ENCODE peak calls at places on chromosomes 3 and 15, in eight cellular contexts. D is fibroblast of pulmonary artery, J is cardiac muscle cell, P is right cardiac atrium, A is thyroid gland, H is GM23248, N is adipocyte, Z is sigmoid colon. G is an unnamed sample.

GRCh38 chr3:124078978-124079911 is 87.3 kb upstream of the ROPN1 start:
- DNase-seq in N (peak), P (no peak), D (peak), H (peak), A (peak), Z (no peak), J (peak), G (peak)

GRCh38 chr15:26179906-26180305 is 316.8 kb upstream of the ATP10A start:
- DNase-seq in Z (no peak), A (no peak), D (no peak), N (no peak), H (peak), J (peak), P (peak), G (no peak)

GRCh38 chr3:10628902-10629700 is 123.7 kb upstream of the ATP2B2 start:
- DNase-seq in P (no peak), D (no peak), J (no peak), A (no peak), N (no peak), Z (no peak), H (no peak), G (no peak)

GRCh38 chr3:128547368-128547987 is 54.5 kb upstream of the GATA2 start:
- DNase-seq in H (peak), N (peak), Z (no peak), P (no peak), D (peak), A (no peak), J (no peak), G (peak)

GRCh38 chr3:42702066-42702951 is at the start of gene HHATL:
- DNase-seq in J (peak), A (peak), D (no peak), Z (no peak), P (peak), N (no peak), H (no peak), G (no peak)

GRCh38 chr15:39199076-39199475 is 381.8 kb upstream of the THBS1 start:
- DNase-seq in P (peak), Z (peak), J (peak), A (peak), N (no peak), D (no peak), H (no peak), G (no peak)

GRCh38 chr3:99731499-99731898 is 86.2 kb upstream of the CMSS1 start:
- DNase-seq in A (no peak), N (no peak), Z (no peak), J (no peak), D (no peak), H (no peak), P (no peak), G (no peak)

GRCh38 chr3:179852117-179852886 is 184.4 kb downstream of the PEX5L start:
- DNase-seq in A (no peak), P (no peak), H (peak), D (peak), N (peak), Z (no peak), J (no peak), G (peak)

GRCh38 chr3:155370764-155371503 is 77.5 kb upstream of the STRIT1 start:
- DNase-seq in A (no peak), P (no peak), H (no peak), Z (no peak), D (no peak), N (no peak), J (no peak), G (no peak)

GRCh38 chr3:159765025-159765859 is 223.4 kb upstream of the IL12A start:
- DNase-seq in P (peak), Z (peak), A (peak), H (peak), N (peak), D (peak), J (peak), G (peak)

GRCh38 chr3:67947808-67948508 is 293.5 kb upstream of the SUCLG2 start:
- DNase-seq in J (no peak), H (no peak), D (no peak), N (peak), P (no peak), Z (no peak), A (no peak), G (no peak)

GRCh38 chr15:78203346-78204225 is 30.8 kb downstream of the ACSBG1 start:
- DNase-seq in D (no peak), P (peak), A (no peak), J (no peak), Z (no peak), H (no peak), N (no peak), G (no peak)

GRCh38 chr15:46151786-46152185 is 517.0 kb downstream of the SQOR start:
- DNase-seq in J (no peak), Z (no peak), D (no peak), H (no peak), N (no peak), P (no peak), A (no peak), G (no peak)

GRCh38 chr3:12139111-12139511 is 19.6 kb downstream of the TIMP4 start:
- DNase-seq in Z (no peak), P (peak), D (peak), J (peak), H (peak), A (peak), N (peak), G (peak)

GRCh38 chr3:24923565-24923964 is 428.9 kb upstream of the THRB start:
- DNase-seq in Z (no peak), P (no peak), J (no peak), H (no peak), A (no peak), N (no peak), D (no peak), G (no peak)

GRCh38 chr3:34203386-34203785 is 405.0 kb downstream of the PDCD6IP start:
- DNase-seq in J (no peak), Z (no peak), A (no peak), P (no peak), D (no peak), N (no peak), H (no peak), G (no peak)

GRCh38 chr3:129553171-129553570 is 10.2 kb downstream of the H1-8 start:
- DNase-seq in A (no peak), H (no peak), P (peak), D (no peak), Z (peak), J (no peak), N (no peak), G (no peak)

GRCh38 chr15:75348563-75349350 is 1.9 kb downstream of the NEIL1 start:
- DNase-seq in D (no peak), J (peak), Z (no peak), N (peak), P (peak), H (peak), A (peak), G (no peak)

GRCh38 chr3:45950686-45951600 is 7.7 kb downstream of the CXCR6 start:
- DNase-seq in D (no peak), Z (no peak), H (no peak), A (no peak), J (no peak), P (no peak), N (no peak), G (no peak)

GRCh38 chr3:36790765-36791164 is 26.4 kb upstream of the DCLK3 start:
- DNase-seq in N (no peak), A (no peak), H (no peak), P (no peak), Z (no peak), D (no peak), J (no peak), G (no peak)

GRCh38 chr3:197516517-197516889 is 39.3 kb downstream of the BDH1 start:
- DNase-seq in N (peak), P (no peak), H (peak), D (peak), Z (no peak), J (no peak), A (no peak), G (peak)

GRCh38 chr15:33638439-33638838 is 327.7 kb downstream of the RYR3 start:
- DNase-seq in A (no peak), N (no peak), J (no peak), P (no peak), D (no peak), H (no peak), Z (no peak), G (no peak)

GRCh38 chr15:67303490-67304363 is 49.1 kb downstream of the IQCH start:
- DNase-seq in P (no peak), H (peak), A (peak), J (peak), D (peak), N (peak), Z (no peak), G (peak)

GRCh38 chr3:69161587-69162196 is 39.3 kb upstream of the LMOD3 start:
- DNase-seq in H (peak), J (peak), P (no peak), D (peak), A (peak), N (peak), Z (no peak), G (peak)

GRCh38 chr15:80660114-80660513 is 35.0 kb upstream of the ABHD17C start:
- DNase-seq in N (peak), A (peak), D (peak), J (peak), P (no peak), Z (no peak), H (peak), G (peak)

GRCh38 chr3:196528639-196529233 is 13.6 kb upstream of the SMCO1 start:
- DNase-seq in Z (peak), H (peak), A (peak), P (peak), D (peak), J (peak), N (peak), G (peak)

GRCh38 chr3:47578119-47578630 is 490 bp downstream of the CSPG5 start:
- DNase-seq in D (no peak), A (peak), Z (no peak), J (peak), H (peak), N (peak), P (peak), G (no peak)

GRCh38 chr3:67655364-67656121 is 1.1 kb upstream of the SUCLG2 start:
- DNase-seq in N (no peak), H (peak), J (no peak), A (peak), P (peak), Z (no peak), D (no peak), G (no peak)

GRCh38 chr3:27715454-27715806 is 6.7 kb downstream of the EOMES start:
- DNase-seq in H (no peak), Z (no peak), D (no peak), N (no peak), J (no peak), A (no peak), P (no peak), G (no peak)
- H3K4me3 ChIP-seq in H (peak), Z (no peak), D (no peak), N (peak), J (peak), A (no peak), P (peak), G (peak)

GRCh38 chr3:131470377-131470776 is 32.4 kb downstream of the MRPL3 start:
- DNase-seq in N (no peak), H (no peak), P (no peak), A (no peak), D (no peak), J (no peak), Z (no peak), G (no peak)
- H3K4me3 ChIP-seq in N (no peak), H (no peak), P (no peak), A (no peak), D (no peak), J (no peak), Z (no peak), G (no peak)

GRCh38 chr3:172333692-172334457 is 114.4 kb downstream of the GHSR start:
- DNase-seq in P (no peak), Z (no peak), H (no peak), N (no peak), J (no peak), A (no peak), D (no peak), G (no peak)

GRCh38 chr3:172330413-172330812 is 117.8 kb downstream of the GHSR start:
- DNase-seq in N (no peak), Z (no peak), P (no peak), J (no peak), H (no peak), A (no peak), D (no peak), G (no peak)

GRCh38 chr3:172334743-172335142 is 113.5 kb downstream of the GHSR start:
- DNase-seq in H (no peak), N (no peak), Z (no peak), J (no peak), P (no peak), A (no peak), D (no peak), G (no peak)

GRCh38 chr3:172333042-172333377 is 115.2 kb downstream of the GHSR start:
- DNase-seq in H (no peak), Z (no peak), P (no peak), A (no peak), J (no peak), D (no peak), N (no peak), G (no peak)

DNA sequence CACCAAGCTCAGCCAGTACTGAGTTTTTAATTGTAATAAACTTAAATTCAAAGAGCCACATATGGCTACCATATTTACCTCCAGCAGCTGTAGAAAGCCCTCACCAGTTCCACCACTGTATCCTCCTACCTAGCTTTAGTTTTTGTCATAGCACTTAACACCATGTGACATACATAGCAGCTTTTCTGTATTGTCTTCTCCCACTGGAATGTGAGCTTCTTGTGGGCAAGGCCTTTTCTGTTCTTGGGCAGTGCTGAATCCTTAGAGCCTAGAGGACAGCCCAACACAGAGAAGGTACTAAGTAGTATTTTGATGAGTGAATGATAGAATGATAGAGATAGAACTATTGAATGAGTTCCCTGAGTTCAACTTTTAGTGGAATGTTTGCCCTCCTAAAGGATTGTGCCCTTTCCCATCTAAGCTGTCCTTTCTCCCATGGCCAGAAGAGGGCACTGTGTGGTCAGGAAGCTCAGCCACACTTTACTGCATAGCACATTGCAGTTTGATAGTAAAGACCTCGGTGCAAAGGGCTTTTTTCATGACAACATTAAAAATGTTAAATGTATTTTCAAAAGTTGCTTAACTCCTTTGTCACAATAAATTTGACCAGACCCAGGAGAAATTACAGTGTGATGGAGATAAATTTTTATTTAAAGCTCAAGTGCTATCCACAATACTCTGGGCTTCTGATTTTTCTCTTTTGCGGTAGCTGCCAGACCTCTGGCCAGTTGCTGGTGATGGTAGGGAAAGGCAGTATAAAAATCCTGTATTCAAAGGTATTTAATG is 115.8 kb downstream of the GHSR start:
- DNase-seq in A (peak), Z (peak), H (peak), P (peak), D (peak), J (peak), N (peak), G (peak)
- H3K4me3 ChIP-seq in A (no peak), Z (no peak), H (no peak), P (no peak), D (no peak), J (no peak), N (no peak), G (no peak)

GRCh38 chr15:31268108-31268501 is 58.5 kb upstream of the KLF13 start:
- DNase-seq in J (no peak), Z (peak), A (peak), P (no peak), H (no peak), N (peak), D (no peak), G (no peak)

GRCh38 chr15:31265871-31266711 is 60.5 kb upstream of the KLF13 start:
- DNase-seq in H (no peak), Z (peak), N (peak), J (no peak), P (peak), A (no peak), D (no peak), G (no peak)

GRCh38 chr15:31265090-31265870 is 61.4 kb upstream of the KLF13 start:
- DNase-seq in H (no peak), N (no peak), A (no peak), D (no peak), P (no peak), Z (peak), J (peak), G (no peak)

GRCh38 chr15:31267161-31268107 is 59.2 kb upstream of the KLF13 start:
- DNase-seq in H (no peak), P (no peak), D (no peak), A (no peak), N (no peak), Z (peak), J (no peak), G (no peak)

DNA sequence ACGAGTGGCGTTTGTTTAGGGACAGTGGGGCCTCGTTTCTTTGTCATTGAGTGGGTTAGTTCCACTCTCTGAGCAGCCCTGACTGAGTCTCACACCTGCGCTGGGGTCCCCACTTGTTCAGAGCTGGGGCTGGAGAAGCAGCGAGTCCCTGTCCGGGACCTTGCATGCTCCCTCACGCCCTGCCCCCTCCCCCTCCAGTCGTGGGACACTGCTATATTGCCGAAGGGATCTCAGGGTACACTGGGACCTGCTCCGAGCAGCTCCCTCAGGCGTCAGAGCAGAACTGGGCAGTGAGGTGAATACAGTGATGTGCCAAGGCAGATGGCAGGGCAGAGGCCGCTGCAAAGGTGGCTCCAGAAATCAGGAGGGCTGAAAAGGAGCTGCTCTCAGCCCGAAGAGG is 59.9 kb upstream of the KLF13 start:
- DNase-seq in N (no peak), P (no peak), D (no peak), A (peak), H (no peak), J (no peak), Z (peak), G (no peak)
- H3K4me3 ChIP-seq in N (no peak), P (no peak), D (no peak), A (no peak), H (no peak), J (no peak), Z (no peak), G (no peak)

GRCh38 chr3:52703356-52703755 is 2.2 kb downstream of the GLT8D1 start:
- DNase-seq in P (no peak), Z (no peak), D (no peak), A (no peak), J (no peak), N (no peak), H (no peak), G (no peak)
- H3K4me3 ChIP-seq in P (no peak), Z (no peak), D (no peak), A (no peak), J (no peak), N (peak), H (peak), G (peak)

GRCh38 chr3:185934726-185935464 is 2.9 kb downstream of the TRA2B start:
- DNase-seq in P (no peak), N (peak), D (no peak), J (no peak), H (peak), A (no peak), Z (no peak), G (no peak)

GRCh38 chr3:185932213-185932612 is 5.6 kb downstream of the TRA2B start:
- DNase-seq in J (no peak), A (no peak), D (no peak), Z (no peak), N (no peak), P (no peak), H (peak), G (no peak)

GRCh38 chr3:185935465-185936263 is 2.1 kb downstream of the TRA2B start:
- DNase-seq in J (no peak), A (no peak), N (peak), D (no peak), H (peak), Z (no peak), P (no peak), G (no peak)

GRCh38 chr3:185931777-185932176 is 6.0 kb downstream of the TRA2B start:
- DNase-seq in A (no peak), H (peak), Z (no peak), P (no peak), N (no peak), D (no peak), J (no peak), G (no peak)

GRCh38 chr3:185933374-185933950 is 4.4 kb downstream of the TRA2B start:
- DNase-seq in P (no peak), Z (no peak), H (no peak), A (no peak), D (no peak), J (no peak), N (no peak), G (no peak)
- H3K4me3 ChIP-seq in P (peak), Z (peak), H (peak), A (no peak), D (peak), J (peak), N (peak), G (peak)

DNA sequence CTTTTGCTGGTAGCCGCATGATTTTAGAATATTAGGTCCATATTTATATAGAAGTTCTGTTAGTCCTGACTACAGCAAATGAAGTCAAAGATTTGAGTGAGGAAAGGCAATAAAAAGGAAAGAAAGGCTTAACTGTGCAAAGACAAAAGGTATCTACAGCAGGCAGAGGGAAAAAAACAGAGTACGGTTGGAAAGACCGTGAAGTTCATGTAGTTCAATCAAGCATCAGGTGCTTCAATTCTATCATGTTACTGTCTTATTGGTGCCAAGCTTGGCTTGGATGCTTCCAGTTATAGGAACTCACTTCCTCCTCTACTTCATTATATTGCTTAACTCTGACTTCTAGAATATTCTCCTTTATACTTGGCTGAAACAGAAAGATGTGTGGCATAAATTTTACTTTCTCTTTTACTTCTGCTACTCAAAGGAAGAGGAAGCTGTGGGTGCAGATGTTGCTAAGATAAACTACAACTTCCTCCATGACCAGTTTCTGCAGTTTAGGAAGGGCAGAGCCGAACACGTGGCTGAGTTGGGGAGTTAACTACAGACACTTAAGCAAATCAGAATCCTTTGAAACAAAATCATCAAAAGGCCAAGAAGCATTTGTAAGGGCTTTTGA is 72.6 kb upstream of the ZBED2 start:
- DNase-seq in D (peak), H (peak), P (peak), J (no peak), N (peak), Z (no peak), A (no peak), G (peak)
- H3K4me3 ChIP-seq in D (no peak), H (no peak), P (no peak), J (no peak), N (no peak), Z (no peak), A (no peak), G (no peak)

GRCh38 chr3:150106752-150107428 is 136.2 kb upstream of the PFN2 start:
- DNase-seq in H (peak), P (no peak), J (no peak), N (peak), A (no peak), D (peak), Z (no peak), G (peak)
- H3K4me3 ChIP-seq in H (no peak), P (no peak), J (no peak), N (no peak), A (no peak), D (no peak), Z (no peak), G (no peak)

G was measured in fibroblast of the aortic adventitia.